ENCODE peak calls at places on chromosomes 7 and 10, in four cellular contexts. B is BJ, G is adrenal gland, N is coronary artery. V is an unnamed sample.

GRCh38 chr7:36605261-36605660 is 119.0 kb downstream of the AOAH start:
- DNase-seq in B (no peak), G (no peak), N (no peak), V (no peak)

GRCh38 chr7:152989889-152990380 is 230.4 kb downstream of the ACTR3B start:
- DNase-seq in B (no peak), G (no peak), N (no peak), V (no peak)

GRCh38 chr7:112938895-112939588 is 147.6 kb downstream of the GPR85 start:
- DNase-seq in B (no peak), G (peak), N (peak), V (no peak)

GRCh38 chr10:104117839-104118323 is 4.1 kb upstream of the SFR1 start:
- DNase-seq in B (no peak), G (no peak), N (no peak), V (no peak)

GRCh38 chr7:10734595-10734994 is 239.1 kb upstream of the PHF14 start:
- DNase-seq in B (no peak), G (no peak), N (no peak), V (no peak)

GRCh38 chr7:35828817-35829216 is 28.0 kb downstream of the SEPTIN7 start:
- DNase-seq in B (no peak), G (no peak), N (no peak), V (no peak)

GRCh38 chr7:152511736-152512135 is 75.9 kb upstream of the KMT2C start:
- DNase-seq in B (no peak), G (no peak), N (no peak), V (no peak)

GRCh38 chr7:108578937-108579336 is 9.3 kb downstream of the DNAJB9 start:
- DNase-seq in B (no peak), G (no peak), N (no peak), V (no peak)

GRCh38 chr7:55128693-55129394 is 110.0 kb downstream of the EGFR start:
- DNase-seq in B (no peak), G (no peak), N (no peak), V (peak)

GRCh38 chr10:106595281-106595680 is 569.2 kb downstream of the SORCS1 start:
- DNase-seq in B (no peak), G (no peak), N (no peak), V (no peak)

GRCh38 chr10:22341190-22341935 is 3.9 kb upstream of the SPAG6 start:
- DNase-seq in B (no peak), G (no peak), N (no peak), V (no peak)

GRCh38 chr10:97690138-97690537 is 3.1 kb upstream of the AVPI1 start:
- DNase-seq in B (no peak), G (no peak), N (no peak), V (no peak)

GRCh38 chr7:21969822-21970221 is 24.1 kb upstream of the CDCA7L start:
- DNase-seq in B (no peak), G (no peak), N (no peak), V (no peak)

GRCh38 chr7:91557789-91558396 is 293.7 kb downstream of the FZD1 start:
- DNase-seq in B (peak), G (no peak), N (no peak), V (peak)

GRCh38 chr10:123380491-123381085 is 226.4 kb downstream of the BUB3 start:
- DNase-seq in B (no peak), G (no peak), N (no peak), V (peak)

GRCh38 chr10:44240766-44241165 is 144.1 kb downstream of the CXCL12 start:
- DNase-seq in B (no peak), G (no peak), N (no peak), V (no peak)

GRCh38 chr7:99499356-99499712 is 747 bp downstream of the ZNF394 start:
- DNase-seq in B (no peak), G (no peak), N (no peak), V (no peak)

GRCh38 chr10:46555366-46555712 is 1.1 kb downstream of the GPRIN2 start:
- DNase-seq in B (no peak), G (peak), N (no peak), V (no peak)

DNA sequence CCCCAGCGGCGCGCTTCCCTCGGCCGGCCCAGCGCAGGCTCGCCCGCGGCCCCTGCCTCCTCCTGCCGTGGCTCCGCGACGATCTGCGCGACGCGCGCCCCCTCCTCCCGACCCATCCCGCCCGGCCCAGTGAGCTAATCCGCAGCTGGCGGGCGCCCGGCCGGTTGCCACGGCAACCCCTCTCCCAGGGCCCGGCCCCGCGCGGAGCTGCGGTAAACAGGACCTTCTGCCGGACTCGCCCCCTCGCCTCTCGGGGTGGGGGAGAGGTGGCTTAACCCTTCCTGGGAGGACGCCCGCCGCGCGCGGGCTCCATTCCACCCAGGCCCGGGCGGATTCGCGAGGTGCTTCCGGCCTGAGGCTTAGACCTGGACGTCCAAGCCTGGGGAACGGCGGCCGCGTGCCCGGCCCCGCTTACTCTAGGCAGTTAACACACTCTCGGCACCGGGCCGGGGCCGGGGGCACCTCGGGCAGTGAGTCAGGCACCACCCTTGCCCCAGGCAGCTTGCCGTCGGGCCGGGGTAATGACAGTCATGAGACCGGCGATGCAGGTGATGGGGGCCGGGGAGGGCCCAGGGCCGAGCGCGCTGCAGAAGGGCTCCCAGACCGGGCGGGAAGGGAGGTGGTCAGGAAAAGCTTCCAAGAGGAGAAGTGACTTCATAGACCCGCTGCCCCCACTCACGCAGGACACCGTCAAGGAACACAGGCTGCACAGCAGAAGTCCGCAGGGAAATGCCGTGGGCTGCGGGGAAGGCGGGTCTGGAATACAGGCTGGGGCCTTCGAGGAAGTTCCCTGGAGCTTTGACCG is at the start of gene DENND2A:
- DNase-seq in B (no peak), G (peak), N (no peak), V (no peak)
- H3K4me3 ChIP-seq in B (peak), G (peak), N (peak), V (peak)

GRCh38 chr10:17066000-17066399 is 63.6 kb downstream of the CUBN start:
- DNase-seq in B (no peak), G (no peak), N (no peak), V (no peak)

GRCh38 chr10:17067549-17068264 is 61.9 kb downstream of the CUBN start:
- DNase-seq in B (no peak), G (no peak), N (no peak), V (no peak)

GRCh38 chr10:17068953-17069352 is 60.7 kb downstream of the CUBN start:
- DNase-seq in B (no peak), G (no peak), N (no peak), V (no peak)

GRCh38 chr10:17065273-17065672 is 64.3 kb downstream of the CUBN start:
- DNase-seq in B (no peak), G (no peak), N (no peak), V (no peak)

GRCh38 chr10:17066801-17067200 is 62.8 kb downstream of the CUBN start:
- DNase-seq in B (no peak), G (no peak), N (no peak), V (no peak)
- H3K4me3 ChIP-seq in B (no peak), G (no peak), N (no peak), V (no peak)

GRCh38 chr7:47069385-47070076 is 512.4 kb downstream of the TNS3 start:
- DNase-seq in B (no peak), G (no peak), N (no peak), V (no peak)

GRCh38 chr7:47071866-47072265 is 510.0 kb downstream of the TNS3 start:
- DNase-seq in B (no peak), G (no peak), N (no peak), V (no peak)

GRCh38 chr7:47067215-47067614 is 514.7 kb downstream of the TNS3 start:
- DNase-seq in B (no peak), G (no peak), N (no peak), V (no peak)
- H3K4me3 ChIP-seq in B (no peak), G (no peak), N (no peak), V (no peak)

DNA sequence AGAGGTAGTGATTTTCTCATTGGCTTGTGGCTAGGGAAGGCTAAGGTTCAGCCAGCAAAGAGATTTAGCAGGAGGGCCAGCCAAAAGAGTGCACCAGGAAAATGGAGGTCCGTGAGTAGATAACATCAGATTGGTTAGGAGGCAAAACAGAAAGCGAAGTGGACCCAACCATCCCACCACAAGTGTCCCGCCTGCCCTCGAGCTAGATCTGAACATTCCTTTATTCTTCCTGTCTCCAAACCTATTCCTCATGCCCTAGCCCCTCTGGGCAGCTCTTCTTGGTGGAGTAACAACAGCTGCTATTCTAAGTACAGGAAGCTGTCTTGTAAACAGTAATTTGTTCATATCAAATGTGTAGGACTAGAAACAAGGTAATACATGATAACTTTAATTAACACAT is 85.7 kb upstream of the BET1 start:
- DNase-seq in B (no peak), G (no peak), N (no peak), V (no peak)
- H3K4me3 ChIP-seq in B (no peak), G (no peak), N (no peak), V (no peak)

DNA sequence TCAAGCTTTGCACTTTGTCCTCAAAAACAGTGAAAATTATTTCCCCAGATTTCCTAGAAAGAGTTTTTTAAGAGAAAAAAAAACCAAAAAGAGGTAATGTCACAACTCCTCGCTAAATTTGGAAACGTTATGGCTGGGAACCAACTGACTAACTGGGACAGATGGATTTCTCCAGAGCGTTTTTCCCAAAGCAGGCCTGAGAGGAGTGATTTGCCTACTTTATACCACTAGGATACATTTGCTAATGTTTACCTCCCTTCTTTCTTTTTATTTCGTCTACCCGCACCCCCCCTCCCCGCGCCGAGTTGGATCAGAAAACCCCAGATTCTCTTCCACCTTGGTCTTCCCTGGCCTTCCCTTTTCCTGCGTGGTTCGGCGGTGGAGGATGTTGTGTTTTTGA is 7.2 kb downstream of the CPA2 start:
- DNase-seq in B (no peak), G (no peak), N (no peak), V (peak)
- H3K4me3 ChIP-seq in B (no peak), G (no peak), N (peak), V (no peak)

DNA sequence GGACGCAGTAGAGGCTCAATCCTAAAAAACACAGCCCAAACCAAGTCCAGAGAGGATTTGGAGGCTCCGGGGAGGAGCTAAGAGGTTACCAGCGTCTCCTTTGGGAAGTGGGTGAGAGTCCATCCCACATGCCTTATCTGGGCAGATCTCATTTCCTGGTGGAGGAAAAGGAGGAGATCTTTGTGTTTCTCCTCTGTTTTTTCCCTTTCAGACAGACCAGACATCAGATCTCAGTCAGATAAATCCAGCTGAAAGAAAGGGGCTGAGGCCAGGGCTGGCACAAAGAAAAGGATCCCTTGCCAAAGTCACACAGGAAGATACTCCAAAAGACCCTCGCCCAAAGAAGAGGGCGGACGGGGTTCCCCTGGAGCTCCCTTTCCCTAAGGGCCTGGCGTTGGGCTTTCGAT is 58.3 kb upstream of the COMTD1 start:
- DNase-seq in B (no peak), G (no peak), N (no peak), V (no peak)
- H3K4me3 ChIP-seq in B (no peak), G (no peak), N (peak), V (no peak)

GRCh38 chr10:92757720-92758119 is 68.0 kb downstream of the HHEX start:
- DNase-seq in B (no peak), G (no peak), N (no peak), V (no peak)
- H3K4me3 ChIP-seq in B (no peak), G (no peak), N (no peak), V (no peak)

DNA sequence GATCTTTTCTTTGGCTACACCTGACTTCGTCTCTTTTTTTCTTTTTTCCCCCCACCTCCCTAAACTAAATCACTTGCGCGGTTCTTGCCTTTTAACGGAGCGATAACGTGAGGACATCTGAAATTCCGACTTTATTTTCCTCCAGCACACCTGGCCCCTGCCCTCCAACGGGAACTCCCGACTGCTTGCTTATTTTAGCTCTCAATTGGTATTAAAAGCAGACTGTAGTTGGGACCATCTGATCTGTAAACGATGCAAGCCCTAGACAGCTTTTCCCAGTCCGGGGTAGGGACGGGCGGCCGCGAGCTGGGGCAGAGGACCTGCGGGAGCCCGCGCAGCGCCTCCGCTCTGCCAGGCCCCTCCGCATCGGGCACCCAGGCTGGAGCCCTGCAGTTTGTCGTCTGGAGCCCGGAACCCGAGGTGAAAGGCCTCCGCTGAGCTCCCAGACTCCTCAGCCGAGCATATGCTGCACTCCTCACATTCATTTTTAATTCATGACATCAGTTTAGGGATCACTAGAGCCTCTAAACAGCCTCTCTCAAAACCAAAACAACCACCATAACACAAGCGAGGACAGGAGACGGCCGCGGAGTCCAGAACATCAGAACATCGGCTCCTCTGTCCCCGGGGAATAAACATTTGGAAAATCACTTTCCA is 10.0 kb upstream of the EMX2 start:
- DNase-seq in B (no peak), G (no peak), N (no peak), V (no peak)
- H3K4me3 ChIP-seq in B (no peak), G (no peak), N (peak), V (no peak)

DNA sequence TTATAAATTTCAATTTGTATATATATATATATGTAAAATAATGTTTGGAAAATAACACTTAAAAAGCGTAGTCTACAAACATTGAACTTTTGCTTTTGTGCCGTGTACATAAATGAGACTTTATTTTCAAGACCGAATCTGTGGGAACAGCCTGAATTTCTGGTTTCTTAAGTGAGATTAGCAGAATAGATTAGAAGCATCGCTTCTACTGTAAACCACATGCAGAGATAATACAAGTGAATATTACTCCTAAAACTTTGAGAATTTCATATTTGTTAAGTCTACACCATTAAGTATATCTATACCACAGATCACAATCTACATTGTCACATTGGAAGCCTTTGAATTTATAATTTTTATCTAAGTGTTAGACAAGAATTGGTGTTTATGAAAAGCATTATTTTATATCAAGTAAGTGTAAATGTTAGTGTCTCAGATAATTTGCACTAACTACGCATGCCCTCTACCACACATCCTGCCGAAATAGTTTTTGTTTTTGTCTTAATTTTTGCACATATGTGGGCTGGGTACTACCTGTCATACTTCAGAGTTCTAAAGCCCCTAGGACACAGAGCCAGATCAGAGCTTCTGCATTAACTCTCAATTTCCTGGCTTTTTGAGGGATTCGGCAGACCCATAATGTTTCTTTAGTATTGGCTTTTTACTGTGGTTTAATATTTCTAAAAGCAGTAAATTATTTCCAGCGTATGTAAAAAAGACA is 20.1 kb downstream of the TWIST1 start:
- DNase-seq in B (no peak), G (no peak), N (no peak), V (no peak)
- H3K4me3 ChIP-seq in B (no peak), G (no peak), N (no peak), V (no peak)

DNA sequence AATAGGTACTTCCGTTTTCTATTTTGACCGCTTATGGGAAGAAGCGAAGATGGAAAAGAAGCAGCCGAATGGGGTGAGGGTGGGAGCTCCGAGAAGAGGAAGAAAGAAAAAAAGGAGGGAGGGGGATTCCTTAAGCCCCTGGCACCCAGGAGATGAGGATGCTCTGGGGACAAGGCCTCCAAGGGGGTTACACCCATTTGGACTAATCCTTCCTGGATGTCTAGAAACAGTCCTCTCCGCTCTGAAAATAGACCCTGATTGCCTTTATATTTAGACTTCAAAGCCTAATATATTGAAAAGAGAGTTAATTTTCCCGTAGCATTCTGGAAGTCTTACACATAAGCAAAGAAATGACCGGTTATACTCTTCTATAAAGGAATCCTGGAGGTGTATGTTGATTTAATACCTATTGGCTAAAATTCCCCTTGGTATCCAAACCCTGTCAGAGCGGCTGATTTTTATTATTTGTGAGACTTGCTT is 690 bp upstream of the HTR7 start:
- DNase-seq in B (no peak), G (no peak), N (no peak), V (no peak)
- H3K4me3 ChIP-seq in B (peak), G (peak), N (peak), V (peak)

V was measured in skeletal muscle cell.